ENCODE peak calls at places on chromosomes 16 and 17, in seven cellular contexts. One of them, this sample, is unnamed.

GRCh38 chr17:77779711-77780539 is 178.6 kb upstream of the TNRC6C start:
- DNase-seq in stimulated activated CD8-positive, alpha-beta memory T cell treated with anti-CD3 and anti-CD28 coated beads, Interleukin-15, amount 100 ng/mL, for 1 hour: no peak
- DNase-seq in smooth muscle cell of the brain vasculature: no peak
- DNase-seq in NCI-H1105 treated with DMSO at 0.1 percent for 48 hours: no peak
- DNase-seq in HFFc6: peak
- DNase-seq in activated T-cell treated with anti-CD3 and anti-CD28 coated beads for 1 hour: no peak
- DNase-seq in HTR-8/SVneo: no peak
- DNase-seq in this sample: no peak

GRCh38 chr16:2856061-2856670 is 1.8 kb downstream of the PRSS22 start:
- DNase-seq in activated T-cell treated with anti-CD3 and anti-CD28 coated beads for 1 hour: no peak
- DNase-seq in stimulated activated CD8-positive, alpha-beta memory T cell treated with anti-CD3 and anti-CD28 coated beads, Interleukin-15, amount 100 ng/mL, for 1 hour: no peak
- DNase-seq in HTR-8/SVneo: no peak
- DNase-seq in smooth muscle cell of the brain vasculature: no peak
- DNase-seq in HFFc6: no peak
- DNase-seq in NCI-H1105 treated with DMSO at 0.1 percent for 48 hours: no peak
- DNase-seq in this sample: peak

GRCh38 chr16:6749714-6750113 is 582.9 kb upstream of the RBFOX1 start:
- DNase-seq in smooth muscle cell of the brain vasculature: no peak
- DNase-seq in HTR-8/SVneo: no peak
- DNase-seq in NCI-H1105 treated with DMSO at 0.1 percent for 48 hours: no peak
- DNase-seq in stimulated activated CD8-positive, alpha-beta memory T cell treated with anti-CD3 and anti-CD28 coated beads, Interleukin-15, amount 100 ng/mL, for 1 hour: no peak
- DNase-seq in HFFc6: no peak
- DNase-seq in activated T-cell treated with anti-CD3 and anti-CD28 coated beads for 1 hour: no peak
- DNase-seq in this sample: no peak

GRCh38 chr16:27221576-27222498 is 18.5 kb downstream of the KDM8 start:
- DNase-seq in stimulated activated CD8-positive, alpha-beta memory T cell treated with anti-CD3 and anti-CD28 coated beads, Interleukin-15, amount 100 ng/mL, for 1 hour: no peak
- DNase-seq in smooth muscle cell of the brain vasculature: no peak
- DNase-seq in activated T-cell treated with anti-CD3 and anti-CD28 coated beads for 1 hour: no peak
- DNase-seq in HFFc6: peak
- DNase-seq in NCI-H1105 treated with DMSO at 0.1 percent for 48 hours: no peak
- DNase-seq in HTR-8/SVneo: no peak
- DNase-seq in this sample: no peak

GRCh38 chr16:49439050-49439449 is 65.4 kb downstream of the C16orf78 start:
- DNase-seq in smooth muscle cell of the brain vasculature: no peak
- DNase-seq in NCI-H1105 treated with DMSO at 0.1 percent for 48 hours: no peak
- DNase-seq in HFFc6: no peak
- DNase-seq in activated T-cell treated with anti-CD3 and anti-CD28 coated beads for 1 hour: no peak
- DNase-seq in HTR-8/SVneo: no peak
- DNase-seq in stimulated activated CD8-positive, alpha-beta memory T cell treated with anti-CD3 and anti-CD28 coated beads, Interleukin-15, amount 100 ng/mL, for 1 hour: no peak
- DNase-seq in this sample: no peak

GRCh38 chr17:59856859-59857794 is 35.6 kb downstream of the TUBD1 start:
- DNase-seq in HFFc6: no peak
- DNase-seq in smooth muscle cell of the brain vasculature: no peak
- DNase-seq in HTR-8/SVneo: no peak
- DNase-seq in NCI-H1105 treated with DMSO at 0.1 percent for 48 hours: no peak
- DNase-seq in stimulated activated CD8-positive, alpha-beta memory T cell treated with anti-CD3 and anti-CD28 coated beads, Interleukin-15, amount 100 ng/mL, for 1 hour: no peak
- DNase-seq in activated T-cell treated with anti-CD3 and anti-CD28 coated beads for 1 hour: no peak
- DNase-seq in this sample: no peak

GRCh38 chr17:8041249-8041928 is 2.5 kb downstream of the ALOX15B start:
- DNase-seq in activated T-cell treated with anti-CD3 and anti-CD28 coated beads for 1 hour: no peak
- DNase-seq in HTR-8/SVneo: peak
- DNase-seq in smooth muscle cell of the brain vasculature: no peak
- DNase-seq in HFFc6: peak
- DNase-seq in stimulated activated CD8-positive, alpha-beta memory T cell treated with anti-CD3 and anti-CD28 coated beads, Interleukin-15, amount 100 ng/mL, for 1 hour: no peak
- DNase-seq in NCI-H1105 treated with DMSO at 0.1 percent for 48 hours: peak
- DNase-seq in this sample: no peak

GRCh38 chr16:89320717-89321501 is 103.4 kb downstream of the ZNF778 start:
- DNase-seq in smooth muscle cell of the brain vasculature: no peak
- DNase-seq in stimulated activated CD8-positive, alpha-beta memory T cell treated with anti-CD3 and anti-CD28 coated beads, Interleukin-15, amount 100 ng/mL, for 1 hour: no peak
- DNase-seq in activated T-cell treated with anti-CD3 and anti-CD28 coated beads for 1 hour: no peak
- DNase-seq in HFFc6: no peak
- DNase-seq in NCI-H1105 treated with DMSO at 0.1 percent for 48 hours: no peak
- DNase-seq in HTR-8/SVneo: no peak
- DNase-seq in this sample: no peak

GRCh38 chr17:76593338-76593737 is 7.7 kb upstream of the ST6GALNAC2 start:
- DNase-seq in stimulated activated CD8-positive, alpha-beta memory T cell treated with anti-CD3 and anti-CD28 coated beads, Interleukin-15, amount 100 ng/mL, for 1 hour: no peak
- DNase-seq in HFFc6: peak
- DNase-seq in NCI-H1105 treated with DMSO at 0.1 percent for 48 hours: no peak
- DNase-seq in activated T-cell treated with anti-CD3 and anti-CD28 coated beads for 1 hour: no peak
- DNase-seq in smooth muscle cell of the brain vasculature: no peak
- DNase-seq in HTR-8/SVneo: peak
- DNase-seq in this sample: no peak

GRCh38 chr17:81484195-81484979 is 28.2 kb downstream of the ACTG1 start:
- DNase-seq in HFFc6: peak
- DNase-seq in activated T-cell treated with anti-CD3 and anti-CD28 coated beads for 1 hour: peak
- DNase-seq in smooth muscle cell of the brain vasculature: no peak
- DNase-seq in stimulated activated CD8-positive, alpha-beta memory T cell treated with anti-CD3 and anti-CD28 coated beads, Interleukin-15, amount 100 ng/mL, for 1 hour: peak
- DNase-seq in NCI-H1105 treated with DMSO at 0.1 percent for 48 hours: peak
- DNase-seq in HTR-8/SVneo: peak
- DNase-seq in this sample: peak

GRCh38 chr17:58525239-58525638 is 10.8 kb upstream of the MTMR4 start:
- DNase-seq in activated T-cell treated with anti-CD3 and anti-CD28 coated beads for 1 hour: no peak
- DNase-seq in HTR-8/SVneo: peak
- DNase-seq in NCI-H1105 treated with DMSO at 0.1 percent for 48 hours: no peak
- DNase-seq in smooth muscle cell of the brain vasculature: peak
- DNase-seq in HFFc6: peak
- DNase-seq in stimulated activated CD8-positive, alpha-beta memory T cell treated with anti-CD3 and anti-CD28 coated beads, Interleukin-15, amount 100 ng/mL, for 1 hour: no peak
- DNase-seq in this sample: no peak

GRCh38 chr16:76946879-76947278 is 244.1 kb upstream of the MON1B start:
- DNase-seq in HFFc6: peak
- DNase-seq in NCI-H1105 treated with DMSO at 0.1 percent for 48 hours: no peak
- DNase-seq in activated T-cell treated with anti-CD3 and anti-CD28 coated beads for 1 hour: no peak
- DNase-seq in stimulated activated CD8-positive, alpha-beta memory T cell treated with anti-CD3 and anti-CD28 coated beads, Interleukin-15, amount 100 ng/mL, for 1 hour: no peak
- DNase-seq in HTR-8/SVneo: no peak
- DNase-seq in smooth muscle cell of the brain vasculature: no peak
- DNase-seq in this sample: peak

GRCh38 chr17:82081546-82081945 is 15.9 kb upstream of the DUS1L start:
- DNase-seq in NCI-H1105 treated with DMSO at 0.1 percent for 48 hours: no peak
- DNase-seq in activated T-cell treated with anti-CD3 and anti-CD28 coated beads for 1 hour: no peak
- DNase-seq in HFFc6: no peak
- DNase-seq in HTR-8/SVneo: no peak
- DNase-seq in smooth muscle cell of the brain vasculature: no peak
- DNase-seq in stimulated activated CD8-positive, alpha-beta memory T cell treated with anti-CD3 and anti-CD28 coated beads, Interleukin-15, amount 100 ng/mL, for 1 hour: no peak
- DNase-seq in this sample: no peak

GRCh38 chr16:78461496-78461938 is 362.1 kb downstream of the WWOX start:
- DNase-seq in smooth muscle cell of the brain vasculature: peak
- DNase-seq in HTR-8/SVneo: no peak
- DNase-seq in HFFc6: no peak
- DNase-seq in activated T-cell treated with anti-CD3 and anti-CD28 coated beads for 1 hour: no peak
- DNase-seq in stimulated activated CD8-positive, alpha-beta memory T cell treated with anti-CD3 and anti-CD28 coated beads, Interleukin-15, amount 100 ng/mL, for 1 hour: no peak
- DNase-seq in NCI-H1105 treated with DMSO at 0.1 percent for 48 hours: peak
- DNase-seq in this sample: no peak

GRCh38 chr17:7408341-7408740 is 696 bp downstream of the NLGN2 start:
- DNase-seq in HFFc6: no peak
- DNase-seq in smooth muscle cell of the brain vasculature: no peak
- DNase-seq in stimulated activated CD8-positive, alpha-beta memory T cell treated with anti-CD3 and anti-CD28 coated beads, Interleukin-15, amount 100 ng/mL, for 1 hour: no peak
- DNase-seq in NCI-H1105 treated with DMSO at 0.1 percent for 48 hours: no peak
- DNase-seq in activated T-cell treated with anti-CD3 and anti-CD28 coated beads for 1 hour: no peak
- DNase-seq in HTR-8/SVneo: no peak
- DNase-seq in this sample: no peak

GRCh38 chr17:41367426-41368075 is 2.1 kb downstream of the KRT33B start:
- DNase-seq in NCI-H1105 treated with DMSO at 0.1 percent for 48 hours: no peak
- DNase-seq in activated T-cell treated with anti-CD3 and anti-CD28 coated beads for 1 hour: no peak
- DNase-seq in smooth muscle cell of the brain vasculature: no peak
- DNase-seq in HFFc6: peak
- DNase-seq in HTR-8/SVneo: peak
- DNase-seq in stimulated activated CD8-positive, alpha-beta memory T cell treated with anti-CD3 and anti-CD28 coated beads, Interleukin-15, amount 100 ng/mL, for 1 hour: no peak
- DNase-seq in this sample: no peak

GRCh38 chr16:4797805-4798252 is 2.7 kb downstream of the SMIM22 start:
- DNase-seq in smooth muscle cell of the brain vasculature: no peak
- DNase-seq in activated T-cell treated with anti-CD3 and anti-CD28 coated beads for 1 hour: no peak
- DNase-seq in HFFc6: no peak
- DNase-seq in stimulated activated CD8-positive, alpha-beta memory T cell treated with anti-CD3 and anti-CD28 coated beads, Interleukin-15, amount 100 ng/mL, for 1 hour: no peak
- DNase-seq in HTR-8/SVneo: no peak
- DNase-seq in NCI-H1105 treated with DMSO at 0.1 percent for 48 hours: no peak
- DNase-seq in this sample: no peak

GRCh38 chr17:77492446-77493237 is 351.9 kb downstream of the SEC14L1 start:
- DNase-seq in smooth muscle cell of the brain vasculature: no peak
- DNase-seq in activated T-cell treated with anti-CD3 and anti-CD28 coated beads for 1 hour: no peak
- DNase-seq in NCI-H1105 treated with DMSO at 0.1 percent for 48 hours: no peak
- DNase-seq in HTR-8/SVneo: no peak
- DNase-seq in stimulated activated CD8-positive, alpha-beta memory T cell treated with anti-CD3 and anti-CD28 coated beads, Interleukin-15, amount 100 ng/mL, for 1 hour: no peak
- DNase-seq in HFFc6: no peak
- DNase-seq in this sample: no peak

GRCh38 chr17:48548687-48549621 is 4.0 kb upstream of the HOXB2 start:
- DNase-seq in NCI-H1105 treated with DMSO at 0.1 percent for 48 hours: no peak
- DNase-seq in smooth muscle cell of the brain vasculature: no peak
- DNase-seq in HTR-8/SVneo: no peak
- DNase-seq in HFFc6: no peak
- DNase-seq in stimulated activated CD8-positive, alpha-beta memory T cell treated with anti-CD3 and anti-CD28 coated beads, Interleukin-15, amount 100 ng/mL, for 1 hour: no peak
- DNase-seq in activated T-cell treated with anti-CD3 and anti-CD28 coated beads for 1 hour: no peak
- DNase-seq in this sample: no peak

GRCh38 chr17:35801583-35802224 is 6.3 kb upstream of the MMP28 start:
- DNase-seq in stimulated activated CD8-positive, alpha-beta memory T cell treated with anti-CD3 and anti-CD28 coated beads, Interleukin-15, amount 100 ng/mL, for 1 hour: no peak
- DNase-seq in NCI-H1105 treated with DMSO at 0.1 percent for 48 hours: no peak
- DNase-seq in smooth muscle cell of the brain vasculature: no peak
- DNase-seq in HFFc6: no peak
- DNase-seq in activated T-cell treated with anti-CD3 and anti-CD28 coated beads for 1 hour: no peak
- DNase-seq in HTR-8/SVneo: no peak
- DNase-seq in this sample: peak

GRCh38 chr16:11349599-11350276 is 4.5 kb downstream of the RMI2 start:
- DNase-seq in HTR-8/SVneo: no peak
- DNase-seq in activated T-cell treated with anti-CD3 and anti-CD28 coated beads for 1 hour: no peak
- DNase-seq in stimulated activated CD8-positive, alpha-beta memory T cell treated with anti-CD3 and anti-CD28 coated beads, Interleukin-15, amount 100 ng/mL, for 1 hour: no peak
- DNase-seq in NCI-H1105 treated with DMSO at 0.1 percent for 48 hours: no peak
- DNase-seq in HFFc6: peak
- DNase-seq in smooth muscle cell of the brain vasculature: no peak
- DNase-seq in this sample: no peak

GRCh38 chr16:732332-732731 is 5.4 kb downstream of the HAGHL start:
- DNase-seq in HTR-8/SVneo: no peak
- DNase-seq in HFFc6: no peak
- DNase-seq in activated T-cell treated with anti-CD3 and anti-CD28 coated beads for 1 hour: no peak
- DNase-seq in smooth muscle cell of the brain vasculature: no peak
- DNase-seq in NCI-H1105 treated with DMSO at 0.1 percent for 48 hours: no peak
- DNase-seq in stimulated activated CD8-positive, alpha-beta memory T cell treated with anti-CD3 and anti-CD28 coated beads, Interleukin-15, amount 100 ng/mL, for 1 hour: no peak
- DNase-seq in this sample: no peak

GRCh38 chr17:61410555-61411089 is 11.0 kb downstream of the TBX2 start:
- DNase-seq in HTR-8/SVneo: no peak
- DNase-seq in stimulated activated CD8-positive, alpha-beta memory T cell treated with anti-CD3 and anti-CD28 coated beads, Interleukin-15, amount 100 ng/mL, for 1 hour: peak
- DNase-seq in smooth muscle cell of the brain vasculature: no peak
- DNase-seq in activated T-cell treated with anti-CD3 and anti-CD28 coated beads for 1 hour: peak
- DNase-seq in NCI-H1105 treated with DMSO at 0.1 percent for 48 hours: peak
- DNase-seq in HFFc6: peak
- DNase-seq in this sample: no peak

GRCh38 chr16:56657555-56658430 is at the start of gene MT1F:
- DNase-seq in HTR-8/SVneo: peak
- DNase-seq in HFFc6: no peak
- DNase-seq in stimulated activated CD8-positive, alpha-beta memory T cell treated with anti-CD3 and anti-CD28 coated beads, Interleukin-15, amount 100 ng/mL, for 1 hour: peak
- DNase-seq in smooth muscle cell of the brain vasculature: no peak
- DNase-seq in activated T-cell treated with anti-CD3 and anti-CD28 coated beads for 1 hour: peak
- DNase-seq in NCI-H1105 treated with DMSO at 0.1 percent for 48 hours: peak
- DNase-seq in this sample: no peak

GRCh38 chr17:50310455-50311111 is 35.3 kb upstream of the XYLT2 start:
- DNase-seq in activated T-cell treated with anti-CD3 and anti-CD28 coated beads for 1 hour: no peak
- DNase-seq in HFFc6: no peak
- DNase-seq in stimulated activated CD8-positive, alpha-beta memory T cell treated with anti-CD3 and anti-CD28 coated beads, Interleukin-15, amount 100 ng/mL, for 1 hour: no peak
- DNase-seq in HTR-8/SVneo: no peak
- DNase-seq in smooth muscle cell of the brain vasculature: no peak
- DNase-seq in NCI-H1105 treated with DMSO at 0.1 percent for 48 hours: no peak
- DNase-seq in this sample: no peak

GRCh38 chr16:22313141-22313781 is 16.1 kb downstream of the POLR3E start:
- DNase-seq in HFFc6: no peak
- DNase-seq in NCI-H1105 treated with DMSO at 0.1 percent for 48 hours: no peak
- DNase-seq in stimulated activated CD8-positive, alpha-beta memory T cell treated with anti-CD3 and anti-CD28 coated beads, Interleukin-15, amount 100 ng/mL, for 1 hour: no peak
- DNase-seq in activated T-cell treated with anti-CD3 and anti-CD28 coated beads for 1 hour: no peak
- DNase-seq in smooth muscle cell of the brain vasculature: no peak
- DNase-seq in HTR-8/SVneo: no peak
- DNase-seq in this sample: no peak

GRCh38 chr16:16050106-16050505 is 100.7 kb downstream of the ABCC1 start:
- DNase-seq in NCI-H1105 treated with DMSO at 0.1 percent for 48 hours: no peak
- DNase-seq in smooth muscle cell of the brain vasculature: no peak
- DNase-seq in HFFc6: no peak
- DNase-seq in activated T-cell treated with anti-CD3 and anti-CD28 coated beads for 1 hour: no peak
- DNase-seq in stimulated activated CD8-positive, alpha-beta memory T cell treated with anti-CD3 and anti-CD28 coated beads, Interleukin-15, amount 100 ng/mL, for 1 hour: no peak
- DNase-seq in HTR-8/SVneo: no peak
- DNase-seq in this sample: no peak